ENCODE peak calls at places on chromosome 4, in seven cellular contexts. I is adrenal gland, S is spleen, Y is IMR-90, U is stomach, Z is H54, R is heart left ventricle. L is an unnamed sample.

GRCh38 chr4:117831060-117831683 is 203.1 kb upstream of the NDST3 start:
- DNase-seq in I (no peak), S (no peak), Y (no peak), U (no peak), Z (no peak), R (no peak), L (no peak)

GRCh38 chr4:169940460-169940859 is 85.7 kb downstream of the MFAP3L start:
- DNase-seq in I (no peak), S (no peak), Y (no peak), U (no peak), Z (no peak), R (no peak), L (no peak)

GRCh38 chr4:136281889-136282288 is 1250.4 kb downstream of the PCDH18 start:
- DNase-seq in I (no peak), S (no peak), Y (no peak), U (no peak), Z (no peak), R (no peak), L (no peak)

GRCh38 chr4:151862766-151863165 is 102.0 kb upstream of the GATB start:
- DNase-seq in I (no peak), S (no peak), Y (peak), U (no peak), Z (peak), R (no peak), L (no peak)

GRCh38 chr4:15457401-15458201 is 12.1 kb upstream of the CC2D2A start:
- DNase-seq in I (no peak), S (no peak), Y (peak), U (no peak), Z (no peak), R (no peak), L (no peak)

GRCh38 chr4:12445711-12446110 is 1017.0 kb upstream of the HS3ST1 start:
- DNase-seq in I (no peak), S (no peak), Y (no peak), U (no peak), Z (no peak), R (no peak), L (no peak)

GRCh38 chr4:105145913-105146285 is 777 bp upstream of the TET2 start:
- DNase-seq in I (no peak), S (peak), Y (no peak), U (no peak), Z (no peak), R (peak), L (no peak)

GRCh38 chr4:100450449-100450848 is 67.4 kb downstream of the EMCN start:
- DNase-seq in I (no peak), S (no peak), Y (peak), U (no peak), Z (no peak), R (no peak), L (no peak)

GRCh38 chr4:99341426-99341825 is 11.1 kb downstream of the ADH1C start:
- DNase-seq in I (no peak), S (no peak), Y (no peak), U (no peak), Z (no peak), R (no peak), L (no peak)
- TF ChIP-seq POLR2A in I (no peak), S (no peak), Y (no peak), U (no peak), Z (no peak), R (no peak), L (no peak)

DNA sequence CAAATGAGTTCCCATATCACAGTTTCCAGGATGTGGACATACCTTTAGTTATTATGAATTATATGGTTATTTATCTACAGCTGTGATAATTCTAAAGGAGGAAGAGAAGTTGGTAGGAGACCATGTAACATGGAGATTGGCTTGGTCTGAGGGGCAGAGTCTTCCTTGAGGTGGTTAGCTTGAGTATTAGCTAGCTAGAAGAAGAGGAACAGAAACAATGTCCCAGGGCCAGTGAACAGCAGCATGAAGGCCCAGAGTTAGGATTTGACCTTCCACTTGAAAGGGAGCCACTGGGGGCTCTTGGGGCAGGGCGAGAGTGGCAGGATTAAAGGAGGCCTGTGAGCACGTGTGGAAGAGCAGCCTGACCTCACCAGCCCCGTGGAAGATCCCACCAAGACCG is 5.6 kb upstream of the JAKMIP1 start:
- DNase-seq in I (no peak), S (no peak), Y (no peak), U (no peak), Z (no peak), R (no peak), L (no peak)
- TF ChIP-seq POLR2A in I (no peak), S (no peak), Y (no peak), U (no peak), Z (no peak), R (no peak), L (no peak)

DNA sequence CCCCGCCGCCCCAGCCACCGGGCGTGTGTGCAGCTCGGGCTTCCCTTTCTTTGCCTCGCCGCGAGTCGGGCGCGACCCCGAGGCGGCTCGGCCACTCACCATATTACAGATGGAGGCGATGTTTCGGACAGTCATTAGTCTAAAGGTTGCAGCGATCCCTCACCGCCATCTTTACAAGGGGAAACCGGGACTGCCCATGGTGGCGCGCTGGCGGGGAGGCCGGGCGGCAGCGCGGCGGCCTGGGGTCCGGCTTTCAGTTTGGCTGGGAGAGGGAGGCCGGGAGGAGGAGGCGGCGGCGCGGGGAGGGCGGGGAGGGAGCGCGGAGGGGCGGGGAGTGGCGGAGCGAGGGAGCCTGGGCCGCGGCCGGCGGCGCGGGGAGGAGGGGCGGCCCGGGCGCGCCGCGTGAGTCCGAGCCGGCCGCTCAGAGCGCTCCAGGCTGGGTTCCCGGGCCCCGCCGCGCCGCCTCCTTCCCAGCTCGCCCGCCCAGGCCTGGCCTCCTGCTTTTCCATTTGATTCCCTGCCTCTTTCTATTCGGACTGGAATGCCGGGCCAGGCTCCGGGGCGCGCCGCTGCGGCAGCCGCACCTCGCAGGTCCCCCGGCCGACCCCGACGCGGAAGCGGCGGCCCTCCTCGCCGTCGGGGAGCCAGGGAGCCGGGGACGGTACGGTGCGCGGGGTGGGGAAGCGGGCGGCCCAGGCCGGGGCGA is at the start of gene USP46:
- DNase-seq in I (peak), S (peak), Y (peak), U (peak), Z (peak), R (peak), L (peak)
- TF ChIP-seq POLR2A in I (peak), S (no peak), Y (no peak), U (no peak), Z (peak), R (no peak), L (no peak)

DNA sequence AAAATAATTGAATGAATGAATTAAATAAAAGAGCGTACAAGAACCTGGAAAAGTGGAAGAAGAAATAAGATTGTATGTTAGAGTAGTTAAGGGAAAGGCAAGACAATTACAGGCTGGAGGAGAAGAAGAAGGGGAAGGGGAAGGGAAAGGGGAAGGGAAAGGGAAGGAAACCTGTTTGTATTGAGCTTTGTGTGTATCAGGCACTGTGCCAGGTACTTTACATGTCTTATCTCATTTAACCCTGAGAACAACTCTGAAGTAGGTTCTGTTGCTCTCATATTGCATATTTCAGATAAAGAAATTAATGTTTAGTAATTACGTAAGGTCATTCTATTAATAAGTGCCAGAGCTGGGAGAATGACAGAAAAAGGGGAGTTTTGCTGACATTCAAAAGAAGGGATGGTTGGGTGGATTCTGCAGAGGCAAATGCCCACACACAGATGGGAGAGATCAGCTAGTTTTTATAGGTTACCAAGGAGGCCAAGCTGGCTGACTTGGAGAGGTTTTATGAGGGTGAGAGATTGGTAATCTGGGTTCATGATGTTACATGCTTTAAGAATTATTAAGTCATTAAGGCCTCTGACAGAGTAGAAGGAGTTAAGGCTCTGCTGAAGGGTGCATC is 92.3 kb upstream of the LCORL start:
- DNase-seq in I (no peak), S (no peak), Y (no peak), U (no peak), Z (no peak), R (no peak), L (no peak)
- TF ChIP-seq POLR2A in I (no peak), S (no peak), Y (no peak), U (no peak), Z (no peak), R (no peak), L (no peak)

GRCh38 chr4:158588285-158588684 is 66.6 kb downstream of the RXFP1 start:
- DNase-seq in I (no peak), S (no peak), Y (no peak), U (no peak), Z (no peak), R (no peak), L (no peak)

GRCh38 chr4:158590219-158590618 is 68.5 kb downstream of the RXFP1 start:
- DNase-seq in I (peak), S (no peak), Y (no peak), U (no peak), Z (no peak), R (no peak), L (no peak)

GRCh38 chr4:158581161-158581560 is 59.5 kb downstream of the RXFP1 start:
- DNase-seq in I (no peak), S (no peak), Y (peak), U (no peak), Z (no peak), R (no peak), L (no peak)

GRCh38 chr4:158588777-158589176 is 67.1 kb downstream of the RXFP1 start:
- DNase-seq in I (no peak), S (no peak), Y (no peak), U (no peak), Z (no peak), R (no peak), L (no peak)

DNA sequence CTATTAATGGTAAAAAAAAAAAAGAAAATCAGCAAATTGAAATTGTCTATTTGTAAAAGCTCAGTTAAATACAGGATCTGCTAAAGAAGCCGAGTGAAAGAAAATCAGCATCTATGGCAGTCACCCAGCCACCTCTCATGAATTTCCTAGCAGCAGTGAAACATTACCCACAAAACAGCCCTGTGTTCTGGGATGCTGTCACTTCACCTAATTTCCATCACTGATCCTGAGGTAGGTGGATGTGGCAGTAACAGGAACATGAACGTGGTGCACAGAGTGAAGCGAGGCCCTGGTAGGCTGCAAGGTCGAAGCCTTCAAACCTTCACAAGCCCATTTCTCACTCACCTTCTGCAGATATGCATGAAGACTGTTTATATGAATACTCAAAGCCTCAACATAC is 65.2 kb downstream of the RXFP1 start:
- DNase-seq in I (no peak), S (no peak), Y (no peak), U (no peak), Z (no peak), R (no peak), L (no peak)
- TF ChIP-seq POLR2A in I (no peak), S (no peak), Y (no peak), U (no peak), Z (no peak), R (no peak), L (no peak)